ENCODE peak calls at places on chromosomes 5 and 9, in six cellular contexts. H is coronary artery, Q is fibroblast of the aortic adventitia, G is HFF-Myc, O is colonic mucosa, W is psoas muscle. N is an unnamed sample.

GRCh38 chr9:127470662-127471061 is 19.4 kb downstream of the LRSAM1 start:
- DNase-seq in G (no peak), H (no peak), W (no peak), Q (no peak), O (no peak), N (no peak)

GRCh38 chr9:6777218-6777902 is 19.6 kb downstream of the KDM4C start:
- DNase-seq in G (no peak), W (no peak), Q (no peak), O (no peak), H (no peak), N (no peak)

GRCh38 chr5:175800656-175801081 is 70.7 kb upstream of the CPLX2 start:
- DNase-seq in H (no peak), G (no peak), O (no peak), W (no peak), Q (peak; percentile 10), N (no peak)

GRCh38 chr5:3564827-3565560 is 30.6 kb upstream of the IRX1 start:
- DNase-seq in G (no peak), W (no peak), H (no peak), O (no peak), Q (no peak), N (no peak)

GRCh38 chr9:109444771-109445320 is 53.3 kb downstream of the PTPN3 start:
- DNase-seq in H (no peak), Q (no peak), G (no peak), W (no peak), O (no peak), N (no peak)

GRCh38 chr5:66931651-66932050 is 264.9 kb downstream of the CD180 start:
- DNase-seq in W (no peak), Q (no peak), G (no peak), H (no peak), O (no peak), N (no peak)

GRCh38 chr5:134063421-134063820 is 51.1 kb upstream of the TCF7 start:
- DNase-seq in H (no peak), Q (no peak), O (no peak), W (no peak), G (peak; percentile 19), N (no peak)

GRCh38 chr9:75090579-75090978 is 2.3 kb downstream of the OSTF1 start:
- DNase-seq in G (no peak), H (no peak), Q (no peak), W (no peak), O (no peak), N (no peak)

GRCh38 chr5:121399879-121400278 is 451.8 kb upstream of the FTMT start:
- DNase-seq in G (no peak), O (no peak), W (no peak), H (no peak), Q (no peak), N (no peak)

GRCh38 chr5:31895199-31895598 is 256.3 kb downstream of the PDZD2 start:
- DNase-seq in Q (no peak), O (no peak), H (no peak), W (no peak), G (no peak), N (no peak)

GRCh38 chr9:91836515-91836914 is 113.5 kb downstream of the ROR2 start:
- DNase-seq in W (no peak), O (no peak), G (no peak), H (no peak), Q (no peak), N (no peak)

GRCh38 chr9:135480942-135481315 is 1.3 kb downstream of the PPP1R26 start:
- DNase-seq in O (no peak), W (no peak), G (no peak), H (no peak), Q (no peak), N (no peak)

GRCh38 chr9:135479469-135480052 is at the start of gene PPP1R26:
- DNase-seq in O (no peak), Q (no peak), G (no peak), W (no peak), H (no peak), N (no peak)

GRCh38 chr9:135480071-135480941 is 724 bp downstream of the PPP1R26 start:
- DNase-seq in G (no peak), W (peak; percentile 33), O (peak; percentile 71), Q (no peak), H (no peak), N (no peak)

GRCh38 chr9:135478191-135478590 is 1.4 kb upstream of the PPP1R26 start:
- DNase-seq in G (no peak), W (no peak), O (no peak), H (no peak), Q (no peak), N (no peak)

DNA sequence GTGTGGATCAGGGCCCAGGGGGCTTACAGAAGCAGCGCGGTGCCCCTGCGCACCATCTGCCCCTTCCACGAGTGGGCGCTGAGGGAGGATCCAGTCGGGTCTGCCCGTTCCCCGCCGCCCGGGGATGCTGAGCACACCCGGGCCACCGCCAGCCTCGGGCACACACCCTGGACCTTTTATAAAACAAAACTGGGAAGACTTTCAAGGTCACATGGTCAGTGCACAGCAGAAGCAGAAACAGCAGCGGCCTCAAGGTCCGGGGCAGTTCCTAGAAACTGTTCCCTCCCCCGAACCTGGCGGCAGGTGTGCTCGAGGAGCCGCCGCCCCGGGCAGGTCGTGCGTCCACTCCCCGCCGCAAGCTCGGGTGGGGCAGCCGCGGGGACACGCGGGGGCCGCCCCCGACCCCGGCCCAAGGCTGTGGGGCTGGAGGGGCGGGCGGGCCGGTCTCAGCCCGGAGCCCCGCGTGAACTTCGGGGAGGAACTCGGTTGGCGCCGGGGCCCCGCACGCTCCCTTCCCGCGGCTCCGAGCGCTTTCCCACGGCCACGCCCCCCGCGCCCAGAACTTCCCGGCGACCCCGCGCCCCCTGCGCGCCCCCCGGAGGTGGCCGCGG is 619 bp upstream of the PPP1R26 start:
- DNase-seq in H (no peak), W (no peak), G (no peak), O (peak; percentile 78), Q (peak; percentile 28), N (no peak)
- TF ChIP-seq CTCF in H (no peak), W (no peak), G (no peak), O (no peak), Q (peak; percentile 36), N (peak; percentile 36)

DNA sequence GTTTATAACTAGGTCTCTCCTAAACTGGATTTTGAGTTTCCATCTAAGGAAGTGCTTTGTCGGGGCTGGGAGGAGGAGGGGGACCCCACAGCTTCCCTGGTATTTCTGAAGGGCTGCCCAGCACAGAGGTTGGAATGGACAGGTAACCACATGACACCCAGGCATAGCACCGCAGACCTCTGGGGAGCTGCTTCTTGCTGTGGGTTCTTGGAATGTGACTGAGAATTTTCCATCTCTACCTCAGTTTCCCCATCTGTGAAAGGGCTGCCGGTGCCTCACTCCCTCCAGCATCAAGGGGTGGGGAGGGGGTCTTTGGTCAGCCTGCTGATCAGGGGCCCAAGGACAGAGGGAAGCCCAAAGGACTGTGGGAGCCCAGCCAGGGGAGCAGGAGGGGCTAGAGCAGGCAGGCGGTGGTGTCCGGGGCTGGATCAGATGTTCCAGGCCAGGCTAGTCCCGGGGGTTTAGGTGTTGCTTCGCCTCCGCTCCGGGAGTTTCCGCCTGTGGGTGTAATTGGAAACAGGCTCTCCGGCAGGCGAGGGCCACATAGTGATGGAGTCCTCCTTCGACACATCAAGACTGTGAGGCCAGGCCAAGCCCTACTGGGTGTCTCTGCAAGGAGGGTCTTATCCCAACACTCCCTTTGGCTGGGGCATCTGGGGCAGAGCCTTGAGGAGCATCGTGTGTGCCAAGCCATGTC is 3.3 kb downstream of the OLFML2A start:
- DNase-seq in W (no peak), O (peak; percentile 18), H (no peak), G (no peak), Q (no peak), N (no peak)
- H3K4me3 ChIP-seq in W (no peak overlapping the region), O (no peak overlapping the region), H (peak overlapping the region; percentile 37), G (peak overlapping the region; percentile 17), Q (no peak overlapping the region), N (no peak overlapping the region)

GRCh38 chr5:2471152-2471879 is 280.2 kb downstream of the IRX2 start:
- DNase-seq in Q (no peak), W (no peak), G (no peak), O (no peak), H (no peak), N (no peak)

DNA sequence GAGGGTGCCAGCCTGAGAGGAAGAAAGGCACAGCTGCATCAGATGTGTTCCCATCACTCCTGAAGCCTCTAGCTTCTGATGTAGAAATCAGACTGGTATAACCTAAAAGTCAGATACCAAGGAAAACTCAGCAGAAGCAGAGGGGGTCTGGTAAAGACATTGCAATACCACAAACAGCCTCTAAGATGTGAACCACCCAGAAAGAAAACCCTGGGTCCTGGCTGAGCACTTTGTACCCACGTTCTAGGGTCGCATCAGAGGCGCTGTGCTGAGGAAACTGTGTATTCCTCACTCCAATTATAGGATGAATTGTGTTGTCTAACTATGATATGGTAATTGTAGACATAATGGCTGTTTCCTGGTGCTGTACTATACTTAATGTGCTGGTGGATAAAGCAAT is 275.6 kb downstream of the IRX2 start:
- DNase-seq in H (no peak), Q (no peak), G (no peak), W (no peak), O (no peak), N (no peak)
- TF ChIP-seq CTCF in H (no peak), Q (no peak), G (no peak), W (no peak), O (no peak), N (no peak)

GRCh38 chr9:20611751-20612287 is 10.5 kb downstream of the MLLT3 start:
- DNase-seq in Q (peak; percentile 81), G (no peak), H (no peak), W (no peak), O (no peak), N (peak; percentile 79)
- H3K4me3 ChIP-seq in Q (no peak overlapping the region), G (no peak overlapping the region), H (no peak overlapping the region), W (no peak overlapping the region), O (no peak overlapping the region), N (no peak overlapping the region)

DNA sequence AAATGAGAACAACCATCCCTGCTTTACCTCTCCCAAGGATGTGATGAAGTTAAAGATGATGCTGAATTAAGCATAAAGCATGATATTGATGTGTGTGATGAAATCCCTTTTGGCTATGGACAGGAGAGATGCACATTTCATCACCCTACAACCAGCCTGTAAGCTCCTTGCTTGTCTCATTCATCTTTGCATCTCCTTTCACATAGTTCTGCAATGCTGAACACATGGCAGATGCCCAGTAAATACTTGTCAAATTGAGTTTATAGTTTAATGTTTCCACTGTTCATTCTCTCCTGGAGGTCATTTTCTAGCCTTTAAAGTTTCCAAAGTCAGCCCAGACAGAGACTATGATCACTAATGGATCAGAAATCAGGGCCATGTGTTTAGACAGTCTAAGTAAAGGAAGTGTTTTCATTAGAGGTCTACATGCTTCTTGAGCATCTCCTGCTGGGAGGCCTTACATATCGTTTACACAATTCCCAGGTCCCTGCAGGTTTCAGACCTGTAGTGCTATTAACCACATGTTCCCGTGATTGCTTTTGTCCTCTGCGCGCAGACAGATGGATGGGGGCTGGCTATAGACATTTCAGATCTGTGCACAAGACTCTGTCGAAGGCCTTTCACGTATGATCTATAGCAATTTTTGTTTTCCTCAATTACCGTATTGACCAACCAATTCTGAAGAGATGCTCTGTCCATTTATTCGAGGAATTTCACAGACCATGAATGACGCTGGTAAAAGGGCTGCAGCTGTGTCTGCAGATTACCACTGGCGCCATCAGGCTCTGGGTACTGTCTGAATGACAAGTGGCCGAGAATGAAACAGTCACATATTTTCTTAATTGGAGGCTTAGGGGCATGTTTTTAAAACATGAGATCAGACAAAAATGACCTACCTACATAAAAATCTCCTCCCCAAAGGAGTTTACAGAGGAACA is 49.0 kb upstream of the CKMT2 start:
- DNase-seq in H (no peak), Q (no peak), O (no peak), W (no peak), G (no peak), N (no peak)
- TF ChIP-seq CTCF in H (no peak), Q (no peak), O (no peak), W (no peak), G (no peak), N (no peak)

GRCh38 chr5:58156977-58157701 is 302.7 kb downstream of the PLK2 start:
- DNase-seq in H (no peak), O (no peak), W (no peak), Q (peak; percentile 13), G (no peak), N (peak; percentile 39)
- H3K4me3 ChIP-seq in H (no peak overlapping the region), O (no peak overlapping the region), W (no peak overlapping the region), Q (no peak overlapping the region), G (no peak overlapping the region), N (no peak overlapping the region)

GRCh38 chr9:135611142-135611874 is 28.0 kb downstream of the GLT6D1 start:
- DNase-seq in H (no peak), W (no peak), G (no peak), O (no peak), Q (no peak), N (no peak)
- TF ChIP-seq CTCF in H (no peak), W (no peak), G (no peak), O (no peak), Q (no peak), N (no peak)